ENCODE peak calls at places on chromosomes 5 and 9, in five cellular contexts. W is mammary epithelial cell, O is IMR-90, T is astrocyte, C is GM12878. V is an unnamed sample.

GRCh38 chr5:148986636-148987035 is 76.2 kb downstream of the SH3TC2 start:
- DNase-seq in O (no peak), T (no peak), C (no peak), W (peak; percentile 99), V (no peak)

GRCh38 chr5:61301820-61302563 is 30.1 kb upstream of the ZSWIM6 start:
- DNase-seq in O (peak; percentile 100), C (no peak), W (peak; percentile 97), T (peak; percentile 99), V (no peak)

GRCh38 chr9:76465442-76466298 is 6.7 kb downstream of the GCNT1 start:
- DNase-seq in O (no peak), C (no peak), W (no peak), T (no peak), V (no peak)

GRCh38 chr5:134175874-134176522 is 752 bp downstream of the SKP1 start:
- DNase-seq in W (peak; percentile 39), C (no peak), O (peak; percentile 25), T (peak; percentile 25), V (peak; percentile 70)

GRCh38 chr5:6636293-6636692 is 3.1 kb downstream of the SRD5A1 start:
- DNase-seq in O (no peak), C (no peak), T (no peak), W (peak; percentile 97), V (peak; percentile 4)

GRCh38 chr5:168529361-168530234 is 493 bp downstream of the FBLL1 start:
- DNase-seq in O (no peak), C (no peak), T (no peak), W (no peak), V (no peak)

GRCh38 chr9:108275906-108276305 is 579.9 kb downstream of the ACTL7B start:
- DNase-seq in W (no peak), O (no peak), C (no peak), T (no peak), V (no peak)

GRCh38 chr5:33526755-33527154 is 86.0 kb downstream of the TARS1 start:
- DNase-seq in O (no peak), T (no peak), W (peak; percentile 50), C (no peak), V (no peak)

GRCh38 chr9:136769710-136770191 is 5.4 kb upstream of the LCN15 start:
- DNase-seq in O (no peak), C (no peak), W (no peak), T (no peak), V (peak; percentile 86)

GRCh38 chr9:109274768-109275596 is 45.9 kb downstream of the EPB41L4B start:
- DNase-seq in O (no peak), C (no peak), T (no peak), W (no peak), V (no peak)

GRCh38 chr9:108933231-108933630 is 693 bp downstream of the ELP1 start:
- DNase-seq in C (no peak), T (peak; percentile 11), W (peak; percentile 21), O (peak; percentile 40), V (peak; percentile 51)

GRCh38 chr5:127040779-127041520 is 10.6 kb upstream of the MARCHF3 start:
- DNase-seq in T (peak; percentile 75), W (peak; percentile 87), O (peak; percentile 54), C (no peak), V (no peak)

GRCh38 chr5:3197237-3197636 is 398.4 kb upstream of the IRX1 start:
- DNase-seq in W (no peak), O (no peak), T (no peak), C (no peak), V (no peak)

GRCh38 chr9:135139366-135139965 is 52.0 kb downstream of the OLFM1 start:
- DNase-seq in W (no peak), T (no peak), O (no peak), C (no peak), V (no peak)

GRCh38 chr9:36036253-36036779 is 397 bp upstream of the RECK start:
- DNase-seq in C (no peak), O (no peak), T (no peak), W (no peak), V (no peak)

GRCh38 chr9:91187965-91188344 is 173.8 kb downstream of the AUH start:
- DNase-seq in O (peak; percentile 82), C (no peak), T (peak; percentile 87), W (peak; percentile 27), V (no peak)

GRCh38 chr9:84978761-84979160 is 309.2 kb downstream of the NTRK2 start:
- DNase-seq in W (peak; percentile 4), O (no peak), T (no peak), C (no peak), V (no peak)

GRCh38 chr5:143372187-143372829 is 31.2 kb downstream of the NR3C1 start:
- DNase-seq in T (peak; percentile 50), W (peak; percentile 75), C (no peak), O (peak; percentile 42), V (no peak)

GRCh38 chr9:113913426-113914195 is 37.5 kb downstream of the ZNF618 start:
- DNase-seq in O (peak; percentile 28), T (no peak), W (no peak), C (no peak), V (no peak)

GRCh38 chr9:98912450-98912849 is 31.3 kb upstream of the COL15A1 start:
- DNase-seq in T (no peak), C (no peak), W (no peak), O (no peak), V (no peak)

GRCh38 chr9:130150779-130151381 is 21.3 kb upstream of the NCS1 start:
- DNase-seq in T (peak; percentile 67), W (peak; percentile 55), C (no peak), O (peak; percentile 74), V (no peak)

GRCh38 chr9:127919253-127919815 is 2.5 kb upstream of the ST6GALNAC4 start:
- DNase-seq in W (peak; percentile 99), T (peak; percentile 98), C (no peak), O (peak; percentile 99), V (no peak)

GRCh38 chr5:72209515-72210115 is 102.3 kb downstream of the MAP1B start:
- DNase-seq in T (peak; percentile 31), O (no peak), W (peak; percentile 61), C (no peak), V (no peak)

GRCh38 chr5:55923873-55924500 is 70.8 kb downstream of the IL6ST start:
- DNase-seq in C (no peak), W (no peak), T (no peak), O (no peak), V (peak; percentile 10)

GRCh38 chr5:72145351-72145750 is 38.1 kb downstream of the MAP1B start:
- DNase-seq in O (no peak), C (no peak), W (no peak), T (no peak), V (no peak)

GRCh38 chr5:82918311-82919031 is 158.7 kb downstream of the TMEM167A start:
- DNase-seq in C (no peak), T (no peak), W (peak; percentile 75), O (no peak), V (no peak)

GRCh38 chr9:110731437-110732028 is 62.9 kb downstream of the MUSK start:
- DNase-seq in T (no peak), C (no peak), O (no peak), W (no peak), V (no peak)

GRCh38 chr5:135024956-135025729 is 8.9 kb downstream of the PITX1 start:
- DNase-seq in O (no peak), C (no peak), W (peak; percentile 92), T (no peak), V (peak; percentile 80)

GRCh38 chr5:6862306-6862705 is 149.1 kb downstream of the TENT4A start:
- DNase-seq in W (no peak), O (no peak), T (no peak), C (no peak), V (no peak)

GRCh38 chr5:149853019-149853648 is 91.5 kb downstream of the PDE6A start:
- DNase-seq in O (peak; percentile 77), C (no peak), T (peak; percentile 52), W (peak; percentile 49), V (peak; percentile 73)

GRCh38 chr9:124412228-124412575 is 3.0 kb downstream of the PSMB7 start:
- DNase-seq in C (no peak), O (no peak), T (no peak), W (peak; percentile 60), V (no peak)
- H3K4me1 ChIP-seq in C (no peaks in the 10 kb centered on the region), O (peaks cover 9% of the 10 kb centered on the region), T (peaks cover 39% of the 10 kb centered on the region), W (peaks cover 43% of the 10 kb centered on the region), V (peaks cover 17% of the 10 kb centered on the region)

GRCh38 chr5:68130253-68130652 is 85.3 kb upstream of the PIK3R1 start:
- DNase-seq in T (no peak), W (no peak), C (no peak), O (no peak), V (no peak)
- H2AFZ ChIP-seq in T (no peak overlapping the region), W (no peak overlapping the region), C (no peak overlapping the region), O (no peak overlapping the region), V (no peak overlapping the region)

GRCh38 chr9:126226991-126227937 is 99.4 kb upstream of the MVB12B start:
- DNase-seq in T (no peak), C (no peak), W (no peak), O (no peak), V (no peak)
- H3K4me1 ChIP-seq in T (no peaks in the 10 kb centered on the region), C (no peaks in the 10 kb centered on the region), W (no peaks in the 10 kb centered on the region), O (no peaks in the 10 kb centered on the region), V (no peaks in the 10 kb centered on the region)

GRCh38 chr9:123324767-123325183 is 31.2 kb upstream of the CRB2 start:
- DNase-seq in W (no peak), O (no peak), C (no peak), T (no peak), V (no peak)
- H2AFZ ChIP-seq in W (no peak overlapping the region), O (no peak overlapping the region), C (no peak overlapping the region), T (no peak overlapping the region), V (no peak overlapping the region)

GRCh38 chr9:37961346-37961745 is 57.4 kb upstream of the SLC25A51 start:
- DNase-seq in C (no peak), O (no peak), W (no peak), T (no peak), V (no peak)
- H3K4me1 ChIP-seq in C (peaks cover 3% of the 10 kb centered on the region), O (peaks cover 19% of the 10 kb centered on the region), W (peaks cover 34% of the 10 kb centered on the region), T (peaks cover 28% of the 10 kb centered on the region), V (peaks cover 51% of the 10 kb centered on the region)

DNA sequence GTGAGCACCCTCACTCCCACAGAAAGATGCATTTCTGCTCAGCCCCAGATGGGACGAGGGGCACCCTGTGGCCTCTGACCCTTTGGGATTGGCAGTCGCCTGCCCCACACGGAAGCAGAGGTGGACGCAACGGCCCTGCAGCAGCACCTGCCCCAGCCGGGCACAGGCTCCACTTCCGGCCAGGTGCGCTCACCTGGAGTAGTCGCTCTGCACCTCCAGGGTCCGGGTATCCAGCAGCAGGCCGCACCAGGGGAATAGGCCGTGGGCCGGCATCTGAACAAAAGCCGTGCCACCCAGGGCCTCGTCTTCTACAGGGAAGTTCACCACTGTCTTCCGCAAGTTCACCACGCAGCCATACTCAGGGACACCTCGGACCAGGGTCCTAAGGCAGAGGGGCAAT is 30.7 kb downstream of the TERT start:
- DNase-seq in T (no peak), W (no peak), C (no peak), O (no peak), V (no peak)
- H2AFZ ChIP-seq in T (no peak overlapping the region), W (no peak overlapping the region), C (no peak overlapping the region), O (no peak overlapping the region), V (no peak overlapping the region)

GRCh38 chr5:81122271-81122670 is 110.9 kb upstream of the CKMT2 start:
- DNase-seq in W (no peak), T (no peak), C (no peak), O (no peak), V (no peak)
- H3K4me1 ChIP-seq in W (no peaks in the 10 kb centered on the region), T (no peaks in the 10 kb centered on the region), C (no peaks in the 10 kb centered on the region), O (peaks cover 4% of the 10 kb centered on the region), V (peaks cover 32% of the 10 kb centered on the region)